ENCODE peak calls at places on chromosomes 1 and 21, in ten cellular contexts. One of them, this sample, is unnamed.

GRCh38 chr1:228149341-228150020 is at the start of gene GJC2:
- DNase-seq in LoVo: no peak
- DNase-seq in dorsolateral prefrontal cortex: peak; percentile 65
- DNase-seq in fibroblast of the conjunctiva: no peak
- DNase-seq in ascending aorta: no peak
- DNase-seq in iris pigment epithelial cell: no peak
- DNase-seq in cardiac muscle cell: peak; percentile 53
- DNase-seq in stimulated activated CD8-positive, alpha-beta memory T cell treated with anti-CD3 and anti-CD28 coated beads, Interleukin-7, amount 100 ng/mL, for 4 hours: no peak
- DNase-seq in anterior cingulate cortex: peak; percentile 70
- DNase-seq in brain pericyte: no peak
- DNase-seq in this sample: no peak

GRCh38 chr1:88302843-88303486 is 381.1 kb upstream of the PKN2 start:
- DNase-seq in brain pericyte: no peak
- DNase-seq in dorsolateral prefrontal cortex: no peak
- DNase-seq in anterior cingulate cortex: peak; percentile 9
- DNase-seq in stimulated activated CD8-positive, alpha-beta memory T cell treated with anti-CD3 and anti-CD28 coated beads, Interleukin-7, amount 100 ng/mL, for 4 hours: no peak
- DNase-seq in iris pigment epithelial cell: peak; percentile 36
- DNase-seq in ascending aorta: no peak
- DNase-seq in cardiac muscle cell: peak; percentile 45
- DNase-seq in fibroblast of the conjunctiva: peak; percentile 21
- DNase-seq in LoVo: peak; percentile 32
- DNase-seq in this sample: no peak

GRCh38 chr1:4797429-4797828 is 143.0 kb downstream of the AJAP1 start:
- DNase-seq in stimulated activated CD8-positive, alpha-beta memory T cell treated with anti-CD3 and anti-CD28 coated beads, Interleukin-7, amount 100 ng/mL, for 4 hours: no peak
- DNase-seq in anterior cingulate cortex: no peak
- DNase-seq in ascending aorta: no peak
- DNase-seq in dorsolateral prefrontal cortex: no peak
- DNase-seq in iris pigment epithelial cell: no peak
- DNase-seq in brain pericyte: no peak
- DNase-seq in cardiac muscle cell: no peak
- DNase-seq in fibroblast of the conjunctiva: no peak
- DNase-seq in LoVo: no peak
- DNase-seq in this sample: no peak

GRCh38 chr21:18646114-18646513 is 242.5 kb upstream of the TMPRSS15 start:
- DNase-seq in LoVo: no peak
- DNase-seq in dorsolateral prefrontal cortex: no peak
- DNase-seq in anterior cingulate cortex: no peak
- DNase-seq in fibroblast of the conjunctiva: no peak
- DNase-seq in brain pericyte: no peak
- DNase-seq in stimulated activated CD8-positive, alpha-beta memory T cell treated with anti-CD3 and anti-CD28 coated beads, Interleukin-7, amount 100 ng/mL, for 4 hours: no peak
- DNase-seq in ascending aorta: no peak
- DNase-seq in iris pigment epithelial cell: no peak
- DNase-seq in cardiac muscle cell: no peak
- DNase-seq in this sample: no peak

GRCh38 chr1:181714428-181714827 is 231.1 kb downstream of the CACNA1E start:
- DNase-seq in brain pericyte: no peak
- DNase-seq in iris pigment epithelial cell: no peak
- DNase-seq in fibroblast of the conjunctiva: no peak
- DNase-seq in ascending aorta: no peak
- DNase-seq in LoVo: no peak
- DNase-seq in anterior cingulate cortex: no peak
- DNase-seq in stimulated activated CD8-positive, alpha-beta memory T cell treated with anti-CD3 and anti-CD28 coated beads, Interleukin-7, amount 100 ng/mL, for 4 hours: no peak
- DNase-seq in dorsolateral prefrontal cortex: no peak
- DNase-seq in cardiac muscle cell: no peak
- DNase-seq in this sample: no peak

GRCh38 chr21:40447016-40447415 is 399.9 kb downstream of the DSCAM start:
- DNase-seq in LoVo: no peak
- DNase-seq in ascending aorta: no peak
- DNase-seq in fibroblast of the conjunctiva: no peak
- DNase-seq in anterior cingulate cortex: no peak
- DNase-seq in brain pericyte: no peak
- DNase-seq in dorsolateral prefrontal cortex: no peak
- DNase-seq in stimulated activated CD8-positive, alpha-beta memory T cell treated with anti-CD3 and anti-CD28 coated beads, Interleukin-7, amount 100 ng/mL, for 4 hours: no peak
- DNase-seq in cardiac muscle cell: no peak
- DNase-seq in iris pigment epithelial cell: no peak
- DNase-seq in this sample: no peak

GRCh38 chr1:3105167-3105863 is 36.3 kb downstream of the PRDM16 start:
- DNase-seq in cardiac muscle cell: no peak
- DNase-seq in stimulated activated CD8-positive, alpha-beta memory T cell treated with anti-CD3 and anti-CD28 coated beads, Interleukin-7, amount 100 ng/mL, for 4 hours: no peak
- DNase-seq in LoVo: no peak
- DNase-seq in fibroblast of the conjunctiva: no peak
- DNase-seq in anterior cingulate cortex: peak; percentile 48
- DNase-seq in iris pigment epithelial cell: peak; percentile 3
- DNase-seq in ascending aorta: no peak
- DNase-seq in brain pericyte: no peak
- DNase-seq in dorsolateral prefrontal cortex: no peak
- DNase-seq in this sample: no peak

GRCh38 chr1:226498690-226499008 is 49.9 kb upstream of the STUM start:
- DNase-seq in dorsolateral prefrontal cortex: no peak
- DNase-seq in brain pericyte: no peak
- DNase-seq in iris pigment epithelial cell: no peak
- DNase-seq in LoVo: no peak
- DNase-seq in ascending aorta: no peak
- DNase-seq in fibroblast of the conjunctiva: no peak
- DNase-seq in stimulated activated CD8-positive, alpha-beta memory T cell treated with anti-CD3 and anti-CD28 coated beads, Interleukin-7, amount 100 ng/mL, for 4 hours: no peak
- DNase-seq in anterior cingulate cortex: no peak
- DNase-seq in cardiac muscle cell: no peak
- DNase-seq in this sample: no peak

GRCh38 chr1:203290261-203291089 is 14.8 kb upstream of the BTG2 start:
- DNase-seq in LoVo: peak; percentile 86
- DNase-seq in fibroblast of the conjunctiva: no peak
- DNase-seq in stimulated activated CD8-positive, alpha-beta memory T cell treated with anti-CD3 and anti-CD28 coated beads, Interleukin-7, amount 100 ng/mL, for 4 hours: peak; percentile 98
- DNase-seq in ascending aorta: peak; percentile 88
- DNase-seq in brain pericyte: no peak
- DNase-seq in dorsolateral prefrontal cortex: peak; percentile 95
- DNase-seq in anterior cingulate cortex: peak; percentile 94
- DNase-seq in iris pigment epithelial cell: peak; percentile 82
- DNase-seq in cardiac muscle cell: peak; percentile 90
- DNase-seq in this sample: peak; percentile 99

This sample was measured in activated CD8-positive, alpha-beta T cell treated with anti-CD3 and anti-CD28 coated beads for 36 hours.